ENCODE peak calls at places on chromosomes 4 and X, in four cellular contexts. A is lung microvascular endothelial cell; R is activated CD4-positive, alpha-beta T cell treated with anti-CD3 and anti-CD28 coated beads, Interleukin-2, amount 50 U/mL, for 24 hours; B is brain microvascular endothelial cell. H is an unnamed sample.

GRCh38 chr4:186037692-186038658 is 31.0 kb upstream of the TLR3 start:
- DNase-seq in A (peak), B (peak), R (no peak), H (peak)

GRCh38 chr4:113471141-113471860 is 290.2 kb downstream of the CAMK2D start:
- DNase-seq in A (no peak), B (no peak), R (no peak), H (no peak)

GRCh38 chr4:14539246-14539645 is 463.0 kb upstream of the CPEB2 start:
- DNase-seq in A (no peak), B (no peak), R (no peak), H (no peak)

GRCh38 chrX:153387987-153388721 is 13.0 kb downstream of the PNMA6E start:
- DNase-seq in A (no peak), B (no peak), R (no peak), H (no peak)

GRCh38 chr4:150033937-150034336 is 44.3 kb upstream of the DCLK2 start:
- DNase-seq in B (peak), R (no peak), A (no peak), H (peak)

GRCh38 chr4:111792592-111792991 is 352.7 kb upstream of the FAM241A start:
- DNase-seq in R (no peak), A (no peak), B (no peak), H (no peak)

GRCh38 chr4:88674989-88675388 is 22.6 kb downstream of the NAP1L5 start:
- DNase-seq in B (peak), R (no peak), A (no peak), H (no peak)

GRCh38 chrX:12950851-12951589 is 23.9 kb upstream of the TMSB4X start:
- DNase-seq in B (no peak), R (peak), A (peak), H (peak)

GRCh38 chr4:38950159-38950558 is 82.0 kb downstream of the TMEM156 start:
- DNase-seq in A (no peak), B (no peak), R (no peak), H (no peak)

GRCh38 chr4:42501624-42502401 is 104.5 kb downstream of the SHISA3 start:
- DNase-seq in R (no peak), A (no peak), B (no peak), H (peak)

GRCh38 chrX:71253253-71254091 is 468 bp downstream of the ZMYM3 start:
- DNase-seq in B (peak), A (peak), R (no peak), H (peak)

GRCh38 chr4:80253510-80253909 is 13.0 kb upstream of the FGF5 start:
- DNase-seq in R (no peak), A (no peak), B (no peak), H (no peak)

GRCh38 chrX:10611441-10612090 is 8.8 kb downstream of the MID1 start:
- DNase-seq in A (peak), R (no peak), B (no peak), H (no peak)

GRCh38 chrX:36266155-36266554 is 346.6 kb downstream of the CFAP47 start:
- DNase-seq in A (no peak), B (no peak), R (no peak), H (no peak)

GRCh38 chrX:12526296-12526695 is 264.9 kb upstream of the PRPS2 start:
- DNase-seq in A (no peak), B (no peak), R (no peak), H (no peak)

GRCh38 chrX:1535241-1536041 is 1.5 kb downstream of the P2RY8 start:
- DNase-seq in A (no peak), R (peak), B (no peak), H (no peak)

GRCh38 chr4:101670897-101671296 is 119.6 kb upstream of the BANK1 start:
- DNase-seq in A (no peak), B (no peak), R (no peak), H (no peak)

GRCh38 chrX:152912121-152912520 is 14.3 kb downstream of the ZNF185 start:
- DNase-seq in R (no peak), A (no peak), B (no peak), H (peak)

GRCh38 chr4:77473509-77473908 is 132.1 kb upstream of the CXCL13 start:
- DNase-seq in A (peak), R (no peak), B (no peak), H (peak)

GRCh38 chrX:38304010-38304409 is 23.3 kb downstream of the RPGR start:
- DNase-seq in A (peak), B (no peak), R (no peak), H (peak)

GRCh38 chr4:74531952-74532794 is 87.2 kb downstream of the AREG start:
- DNase-seq in A (peak), R (no peak), B (peak), H (peak)

GRCh38 chr4:182338059-182338458 is 94.9 kb downstream of the TENM3 start:
- DNase-seq in R (no peak), B (peak), A (no peak), H (no peak)

GRCh38 chr4:89305712-89306437 is 1.7 kb downstream of the GPRIN3 start:
- DNase-seq in B (peak), R (no peak), A (no peak), H (no peak)

GRCh38 chr4:10022346-10023049 is 1.2 kb upstream of the SLC2A9 start:
- DNase-seq in B (no peak), A (no peak), R (no peak), H (no peak)

GRCh38 chr4:47475411-47475810 is 9.7 kb upstream of the ATP10D start:
- DNase-seq in R (no peak), A (no peak), B (no peak), H (no peak)

GRCh38 chr4:88110826-88111225 is 47.6 kb downstream of the ABCG2 start:
- DNase-seq in B (no peak), A (peak), R (no peak), H (no peak)

GRCh38 chrX:82362550-82362949 is 1145.5 kb upstream of the POU3F4 start:
- DNase-seq in R (no peak), B (no peak), A (no peak), H (no peak)

GRCh38 chr4:55530167-55530566 is 16.5 kb downstream of the CLOCK start:
- DNase-seq in A (no peak), B (no peak), R (no peak), H (no peak)

GRCh38 chr4:27149541-27150212 is 289.0 kb downstream of the STIM2 start:
- DNase-seq in A (no peak), B (no peak), R (no peak), H (peak)

GRCh38 chr4:186695392-186695791 is 28.3 kb downstream of the FAT1 start:
- DNase-seq in R (no peak), B (no peak), A (no peak), H (peak)

GRCh38 chr4:176302283-176303275 is 17.2 kb upstream of the SPCS3 start:
- DNase-seq in A (no peak), R (no peak), B (peak), H (no peak)

GRCh38 chr4:17544831-17545234 is 29.9 kb downstream of the CLRN2 start:
- DNase-seq in R (no peak), B (no peak), A (peak), H (no peak)

GRCh38 chrX:17860811-17861495 is at the start of gene RAI2:
- DNase-seq in B (no peak), R (no peak), A (peak), H (peak)